ENCODE peak calls at places on chromosomes 3 and 15, in ten cellular contexts. F is cardiac muscle cell, B is fibroblast of the aortic adventitia, N is progenitor cell of endocrine pancreas, A is heart left ventricle, S is stomach, O is D721Med, C is HFFc6, X is left ventricle myocardium inferior, W is H9. H is an unnamed sample.

GRCh38 chr3:190568036-190568435 is 54.2 kb downstream of the IL1RAP start:
- DNase-seq in N (no peak), F (no peak), X (no peak), O (no peak), W (no peak), C (no peak), S (peak), A (no peak), B (no peak), H (no peak)

GRCh38 chr3:30493912-30494311 is 112.5 kb upstream of the TGFBR2 start:
- DNase-seq in C (peak), O (no peak), B (peak), A (no peak), X (no peak), S (no peak), N (no peak), W (no peak), F (no peak), H (no peak)

GRCh38 chr3:196414469-196414868 is 17.8 kb downstream of the UBXN7 start:
- DNase-seq in C (no peak), F (no peak), A (no peak), W (no peak), O (no peak), N (no peak), S (no peak), X (no peak), B (no peak), H (no peak)

GRCh38 chr3:40258555-40258954 is 51.0 kb upstream of the EIF1B start:
- DNase-seq in W (no peak), X (no peak), C (peak), N (no peak), F (no peak), A (no peak), B (peak), O (no peak), S (no peak), H (no peak)

GRCh38 chr3:36911990-36912804 is 32.7 kb downstream of the TRANK1 start:
- DNase-seq in N (no peak), S (no peak), O (no peak), B (peak), W (no peak), C (peak), F (no peak), X (no peak), A (no peak), H (no peak)

GRCh38 chr3:88113311-88114162 is 36.2 kb upstream of the C3orf38 start:
- DNase-seq in F (peak), C (peak), W (peak), X (no peak), A (no peak), O (no peak), N (peak), S (peak), B (peak), H (peak)

GRCh38 chr3:170417090-170417489 is 1.6 kb upstream of the CLDN11 start:
- DNase-seq in B (no peak), N (no peak), O (no peak), F (no peak), A (no peak), S (no peak), X (no peak), C (no peak), W (no peak), H (no peak)

GRCh38 chr15:36271048-36271447 is 308.4 kb upstream of the CDIN1 start:
- DNase-seq in X (no peak), W (no peak), N (no peak), S (no peak), A (no peak), C (no peak), O (no peak), F (no peak), B (no peak), H (no peak)

GRCh38 chr3:175307642-175308041 is 448.5 kb downstream of the NAALADL2 start:
- DNase-seq in C (no peak), B (no peak), F (no peak), S (no peak), X (no peak), W (no peak), O (no peak), A (no peak), N (no peak), H (no peak)

GRCh38 chr15:67601008-67601620 is 58.6 kb downstream of the MAP2K5 start:
- DNase-seq in B (peak), O (no peak), F (no peak), C (no peak), S (no peak), N (no peak), W (no peak), A (no peak), X (no peak), H (no peak)

GRCh38 chr3:71090207-71090606 is 493.3 kb downstream of the FOXP1 start:
- DNase-seq in O (no peak), X (no peak), S (no peak), B (no peak), A (no peak), N (no peak), W (no peak), F (no peak), C (no peak), H (no peak)

GRCh38 chr3:160449660-160450598 is at the start of gene TRIM59:
- DNase-seq in C (peak), N (peak), F (peak), O (no peak), X (peak), W (peak), S (peak), B (peak), A (peak), H (peak)
- TF ChIP-seq CTCF in C (no peak), N (peak), F (peak), O (no peak), X (no peak), W (no peak), S (no peak), B (no peak), A (no peak), H (no peak)

GRCh38 chr3:132268956-132269355 is 48.3 kb upstream of the ACP3 start:
- DNase-seq in W (peak), B (peak), S (no peak), N (no peak), C (peak), X (no peak), A (no peak), F (no peak), O (no peak), H (no peak)
- TF ChIP-seq CTCF in W (peak), B (peak), S (no peak), N (peak), C (peak), X (no peak), A (peak), F (peak), O (no peak), H (no peak)

DNA sequence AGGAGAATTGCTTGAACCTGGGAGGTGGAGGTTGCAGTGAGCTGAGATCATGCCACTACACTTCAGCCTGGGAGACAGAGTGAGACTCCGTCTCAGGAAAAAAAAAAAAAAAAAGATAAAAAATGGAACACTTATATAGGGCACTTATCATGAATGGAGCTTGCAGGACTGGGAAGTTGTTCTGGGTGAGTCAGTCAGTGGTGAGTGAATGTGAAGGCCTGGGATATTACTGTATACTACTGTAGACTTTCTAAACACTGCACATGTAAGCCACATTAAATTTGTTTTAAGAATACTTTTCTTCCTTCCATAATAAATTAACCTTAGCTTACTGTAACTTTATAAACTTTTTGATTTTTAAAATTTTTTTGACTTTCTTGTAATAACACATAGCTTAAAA is 59.8 kb downstream of the SFMBT1 start:
- DNase-seq in W (no peak), C (peak), S (no peak), B (peak), F (no peak), N (no peak), O (no peak), A (no peak), X (no peak), H (no peak)
- TF ChIP-seq CTCF in W (no peak), C (no peak), S (no peak), B (no peak), F (no peak), N (no peak), O (no peak), A (no peak), X (no peak), H (no peak)

GRCh38 chr3:70065666-70066253 is 66.2 kb downstream of the SAMMSON start:
- DNase-seq in A (no peak), C (no peak), X (no peak), F (peak), O (no peak), S (peak), N (no peak), W (no peak), B (no peak), H (peak)
- TF ChIP-seq CTCF in A (no peak), C (no peak), X (no peak), F (peak), O (peak), S (no peak), N (peak), W (peak), B (no peak), H (no peak)

H was measured in glutamatergic neuron.